ENCODE peak calls at places on chromosomes 2 and 18, in five cellular contexts. M, F, T, A and D are unnamed samples.

GRCh38 chr2:46876741-46877384 is 38.7 kb downstream of the MCFD2 start:
- DNase-seq in M (no peak), F (no peak), T (peak), A (peak), D (peak)

GRCh38 chr2:151410485-151410833 is 757 bp downstream of the RIF1 start:
- DNase-seq in M (peak), F (no peak), T (peak), A (no peak), D (no peak)

GRCh38 chr2:88690591-88691338 is 708 bp upstream of the RPIA start:
- DNase-seq in M (peak), F (peak), T (no peak), A (no peak), D (peak)

GRCh38 chr2:237671466-237672173 is 44.2 kb downstream of the LRRFIP1 start:
- DNase-seq in M (no peak), F (no peak), T (no peak), A (no peak), D (no peak)

GRCh38 chr2:20634430-20635095 is 16.3 kb downstream of the HS1BP3 start:
- DNase-seq in M (peak), F (no peak), T (peak), A (peak), D (no peak)

GRCh38 chr2:190409616-190410015 is 1.5 kb downstream of the MFSD6 start:
- DNase-seq in M (no peak), F (no peak), T (no peak), A (no peak), D (no peak)

GRCh38 chr18:34959211-34959829 is 81.9 kb upstream of the MAPRE2 start:
- DNase-seq in M (no peak), F (no peak), T (no peak), A (no peak), D (no peak)

GRCh38 chr2:103875111-103875510 is 978.8 kb upstream of the POU3F3 start:
- DNase-seq in M (no peak), F (no peak), T (no peak), A (no peak), D (no peak)

GRCh38 chr2:28950941-28951630 is 30.0 kb upstream of the TOGARAM2 start:
- DNase-seq in M (no peak), F (no peak), T (no peak), A (no peak), D (no peak)

GRCh38 chr2:151560289-151560688 is 150.6 kb downstream of the RIF1 start:
- DNase-seq in M (no peak), F (no peak), T (peak), A (peak), D (no peak)

GRCh38 chr18:66124394-66124793 is 373.6 kb downstream of the CDH7 start:
- DNase-seq in M (no peak), F (no peak), T (no peak), A (no peak), D (no peak)

GRCh38 chr2:205762883-205763282 is 80.6 kb downstream of the NRP2 start:
- DNase-seq in M (no peak), F (no peak), T (no peak), A (no peak), D (no peak)

GRCh38 chr18:48607049-48607984 is 68.5 kb downstream of the CTIF start:
- DNase-seq in M (no peak), F (no peak), T (peak), A (peak), D (no peak)

DNA sequence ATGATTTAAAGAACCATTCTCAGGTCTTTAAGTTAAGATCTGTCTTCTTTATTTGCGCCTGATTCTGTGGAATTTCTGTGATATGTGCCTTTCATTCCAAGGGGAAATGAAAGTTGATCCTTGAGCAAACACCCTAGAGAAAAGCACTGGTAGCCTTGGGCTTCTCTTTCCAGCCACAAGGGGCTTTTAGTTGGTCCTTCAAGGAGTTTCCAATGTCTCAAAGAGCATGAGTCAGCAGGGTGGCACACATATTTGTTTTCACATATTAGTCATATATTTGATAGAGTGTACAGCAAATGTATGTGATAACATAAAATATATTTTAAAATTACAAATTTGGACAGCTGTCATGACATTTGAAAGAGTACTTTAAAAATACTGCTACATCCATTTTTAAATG is 339.5 kb downstream of the TXNL1 start:
- DNase-seq in M (no peak), F (no peak), T (peak), A (peak), D (no peak)
- TF ChIP-seq CTCF in M (peak), F (peak), T (peak), A (peak), D (no peak)

GRCh38 chr2:79128406-79128805 is 8.1 kb downstream of the REG1A start:
- DNase-seq in M (no peak), F (no peak), T (no peak), A (no peak), D (no peak)

GRCh38 chr2:79129260-79129659 is 9.0 kb downstream of the REG1A start:
- DNase-seq in M (no peak), F (no peak), T (no peak), A (no peak), D (no peak)

DNA sequence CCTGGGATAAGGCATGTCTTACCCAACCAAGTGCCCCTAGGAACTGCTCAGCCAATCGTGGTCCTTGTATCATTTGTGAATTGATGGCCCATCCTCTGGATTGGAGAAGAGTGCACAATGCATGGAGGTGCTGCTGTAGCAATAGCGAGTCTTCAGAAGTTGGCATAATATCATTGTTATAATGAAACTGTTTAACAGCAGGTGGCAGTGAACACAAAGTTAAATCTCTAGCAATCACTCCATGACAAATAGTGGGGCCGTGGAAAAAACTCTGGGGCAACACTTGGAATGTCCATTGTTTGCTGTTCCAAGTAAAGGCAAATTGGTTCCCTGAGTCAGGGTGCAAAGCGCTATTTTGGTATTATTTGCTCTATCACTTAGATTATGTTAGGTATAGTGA is 11.4 kb downstream of the REG1A start:
- DNase-seq in M (no peak), F (no peak), T (no peak), A (no peak), D (no peak)
- TF ChIP-seq CTCF in M (no peak), F (no peak), T (no peak), A (no peak), D (no peak)

DNA sequence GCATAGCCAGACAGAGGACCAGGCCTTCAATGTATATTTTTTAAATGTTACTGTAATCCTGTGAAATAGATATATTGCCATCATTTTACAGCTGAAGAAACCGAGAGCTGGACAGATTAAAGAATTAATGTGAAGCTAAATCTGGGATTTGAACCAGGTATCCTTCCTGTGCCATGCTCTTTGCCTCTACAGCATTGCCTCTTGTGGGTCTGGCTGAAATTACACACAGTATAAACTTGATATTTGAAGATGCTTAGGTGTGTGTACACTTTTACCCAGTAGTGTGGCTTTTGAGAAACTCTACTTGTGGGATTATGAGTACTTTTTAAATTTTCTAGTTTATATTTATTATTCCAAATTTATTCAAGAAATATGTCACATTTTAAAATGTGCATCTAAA is 264.5 kb downstream of the CNTNAP5 start:
- DNase-seq in M (no peak), F (no peak), T (no peak), A (no peak), D (no peak)
- TF ChIP-seq CTCF in M (no peak), F (peak), T (no peak), A (no peak), D (no peak)

GRCh38 chr2:176910828-176911227 is 301.8 kb upstream of the HNRNPA3 start:
- DNase-seq in M (no peak), F (no peak), T (no peak), A (no peak), D (no peak)
- TF ChIP-seq CTCF in M (no peak), F (no peak), T (no peak), A (no peak), D (no peak)